ENCODE peak calls at places on chromosomes 2 and 18, in nine cellular contexts. One of them, this sample, is unnamed.

GRCh38 chr2:226799976-226800940 is 638 bp upstream of the IRS1 start:
- DNase-seq in Peyer's patch: peak
- DNase-seq in CD8-positive, alpha-beta memory T cell: no peak
- DNase-seq in ovary: peak
- DNase-seq in astrocyte of the cerebellum: no peak
- DNase-seq in amniotic epithelial cell: peak
- DNase-seq in bronchial epithelial cell: peak
- DNase-seq in Caki2: peak
- DNase-seq in left ventricle myocardium inferior: peak
- DNase-seq in this sample: no peak

GRCh38 chr18:676069-676468 is 18.6 kb downstream of the TYMS start:
- DNase-seq in bronchial epithelial cell: no peak
- DNase-seq in Peyer's patch: no peak
- DNase-seq in left ventricle myocardium inferior: peak
- DNase-seq in amniotic epithelial cell: no peak
- DNase-seq in CD8-positive, alpha-beta memory T cell: no peak
- DNase-seq in Caki2: no peak
- DNase-seq in ovary: no peak
- DNase-seq in astrocyte of the cerebellum: no peak
- DNase-seq in this sample: no peak

GRCh38 chr2:233976690-233977294 is 59.6 kb downstream of the TRPM8 start:
- DNase-seq in left ventricle myocardium inferior: no peak
- DNase-seq in bronchial epithelial cell: peak
- DNase-seq in amniotic epithelial cell: peak
- DNase-seq in ovary: no peak
- DNase-seq in Peyer's patch: no peak
- DNase-seq in CD8-positive, alpha-beta memory T cell: no peak
- DNase-seq in Caki2: peak
- DNase-seq in astrocyte of the cerebellum: peak
- DNase-seq in this sample: peak

GRCh38 chr2:13681936-13682335 is 950.6 kb upstream of the LRATD1 start:
- DNase-seq in ovary: no peak
- DNase-seq in left ventricle myocardium inferior: no peak
- DNase-seq in astrocyte of the cerebellum: no peak
- DNase-seq in amniotic epithelial cell: no peak
- DNase-seq in Caki2: no peak
- DNase-seq in CD8-positive, alpha-beta memory T cell: no peak
- DNase-seq in Peyer's patch: no peak
- DNase-seq in bronchial epithelial cell: peak
- DNase-seq in this sample: no peak

GRCh38 chr18:64017870-64018269 is 48.0 kb downstream of the SERPINB8 start:
- DNase-seq in left ventricle myocardium inferior: no peak
- DNase-seq in bronchial epithelial cell: peak
- DNase-seq in Caki2: no peak
- DNase-seq in Peyer's patch: no peak
- DNase-seq in ovary: no peak
- DNase-seq in CD8-positive, alpha-beta memory T cell: no peak
- DNase-seq in amniotic epithelial cell: peak
- DNase-seq in astrocyte of the cerebellum: no peak
- DNase-seq in this sample: no peak

GRCh38 chr2:235580401-235581157 is 86.7 kb downstream of the AGAP1 start:
- DNase-seq in bronchial epithelial cell: no peak
- DNase-seq in CD8-positive, alpha-beta memory T cell: no peak
- DNase-seq in amniotic epithelial cell: no peak
- DNase-seq in astrocyte of the cerebellum: no peak
- DNase-seq in left ventricle myocardium inferior: no peak
- DNase-seq in Caki2: no peak
- DNase-seq in ovary: no peak
- DNase-seq in Peyer's patch: no peak
- DNase-seq in this sample: no peak

GRCh38 chr2:177983183-177983788 is 89.3 kb downstream of the PDE11A start:
- DNase-seq in astrocyte of the cerebellum: peak
- DNase-seq in CD8-positive, alpha-beta memory T cell: no peak
- DNase-seq in left ventricle myocardium inferior: no peak
- DNase-seq in ovary: no peak
- DNase-seq in Caki2: peak
- DNase-seq in amniotic epithelial cell: peak
- DNase-seq in Peyer's patch: no peak
- DNase-seq in bronchial epithelial cell: peak
- DNase-seq in this sample: no peak

GRCh38 chr2:30280596-30281434 is 49.5 kb downstream of the LBH start:
- DNase-seq in left ventricle myocardium inferior: no peak
- DNase-seq in Peyer's patch: no peak
- DNase-seq in amniotic epithelial cell: no peak
- DNase-seq in ovary: no peak
- DNase-seq in Caki2: peak
- DNase-seq in astrocyte of the cerebellum: no peak
- DNase-seq in CD8-positive, alpha-beta memory T cell: no peak
- DNase-seq in bronchial epithelial cell: no peak
- DNase-seq in this sample: no peak

GRCh38 chr2:66494708-66495107 is 59.8 kb downstream of the MEIS1 start:
- DNase-seq in amniotic epithelial cell: peak
- DNase-seq in CD8-positive, alpha-beta memory T cell: no peak
- DNase-seq in ovary: peak
- DNase-seq in astrocyte of the cerebellum: peak
- DNase-seq in left ventricle myocardium inferior: no peak
- DNase-seq in Caki2: no peak
- DNase-seq in Peyer's patch: no peak
- DNase-seq in bronchial epithelial cell: peak
- DNase-seq in this sample: no peak

GRCh38 chr18:59484796-59485328 is 125.8 kb upstream of the LMAN1 start:
- DNase-seq in left ventricle myocardium inferior: no peak
- DNase-seq in astrocyte of the cerebellum: no peak
- DNase-seq in ovary: no peak
- DNase-seq in Peyer's patch: no peak
- DNase-seq in amniotic epithelial cell: peak
- DNase-seq in bronchial epithelial cell: no peak
- DNase-seq in Caki2: no peak
- DNase-seq in CD8-positive, alpha-beta memory T cell: no peak
- DNase-seq in this sample: no peak

GRCh38 chr2:70978388-70979357 is at the start of gene ANKRD53:
- DNase-seq in Peyer's patch: peak
- DNase-seq in ovary: peak
- DNase-seq in astrocyte of the cerebellum: no peak
- DNase-seq in Caki2: no peak
- DNase-seq in CD8-positive, alpha-beta memory T cell: no peak
- DNase-seq in bronchial epithelial cell: peak
- DNase-seq in left ventricle myocardium inferior: peak
- DNase-seq in amniotic epithelial cell: peak
- DNase-seq in this sample: no peak

GRCh38 chr18:47899107-47899840 is 31.2 kb downstream of the SMAD2 start:
- DNase-seq in CD8-positive, alpha-beta memory T cell: no peak
- DNase-seq in Caki2: no peak
- DNase-seq in amniotic epithelial cell: no peak
- DNase-seq in Peyer's patch: no peak
- DNase-seq in left ventricle myocardium inferior: no peak
- DNase-seq in bronchial epithelial cell: no peak
- DNase-seq in ovary: no peak
- DNase-seq in astrocyte of the cerebellum: no peak
- DNase-seq in this sample: no peak

GRCh38 chr2:237866119-237866621 is 6.7 kb downstream of the RAMP1 start:
- DNase-seq in ovary: no peak
- DNase-seq in CD8-positive, alpha-beta memory T cell: no peak
- DNase-seq in Caki2: no peak
- DNase-seq in astrocyte of the cerebellum: no peak
- DNase-seq in amniotic epithelial cell: peak
- DNase-seq in left ventricle myocardium inferior: no peak
- DNase-seq in Peyer's patch: no peak
- DNase-seq in bronchial epithelial cell: peak
- DNase-seq in this sample: no peak